ENCODE peak calls at places on chromosome 18, in four cellular contexts. One of them, this sample, is unnamed.

GRCh38 chr18:35817604-35818352 is 154.7 kb upstream of the RMP24 start:
- DNase-seq in cardiac muscle cell: no peak
- DNase-seq in PC-3: no peak
- DNase-seq in heart left ventricle: no peak
- DNase-seq in this sample: no peak

GRCh38 chr18:39519741-39520140 is 1954.1 kb upstream of the CELF4 start:
- DNase-seq in heart left ventricle: no peak
- DNase-seq in cardiac muscle cell: no peak
- DNase-seq in PC-3: peak; percentile 9
- DNase-seq in this sample: no peak

GRCh38 chr18:10235553-10235952 is 218.9 kb upstream of the APCDD1 start:
- DNase-seq in cardiac muscle cell: no peak
- DNase-seq in PC-3: peak; percentile 41
- DNase-seq in heart left ventricle: no peak
- DNase-seq in this sample: no peak

GRCh38 chr18:64717026-64717425 is 568.1 kb upstream of the LINC00305 start:
- DNase-seq in heart left ventricle: no peak
- DNase-seq in PC-3: peak; percentile 90
- DNase-seq in cardiac muscle cell: no peak
- DNase-seq in this sample: no peak

GRCh38 chr18:23357992-23358594 is 95.0 kb upstream of the RIOK3 start:
- DNase-seq in cardiac muscle cell: peak; percentile 85
- DNase-seq in PC-3: no peak
- DNase-seq in heart left ventricle: peak; percentile 72
- DNase-seq in this sample: peak; percentile 46

GRCh38 chr18:80223581-80224148 is 23.6 kb downstream of the PARD6G start:
- DNase-seq in PC-3: no peak
- DNase-seq in cardiac muscle cell: no peak
- DNase-seq in heart left ventricle: no peak
- DNase-seq in this sample: no peak

GRCh38 chr18:70182548-70182947 is 22.9 kb downstream of the RTTN start:
- DNase-seq in heart left ventricle: no peak
- DNase-seq in PC-3: no peak
- DNase-seq in cardiac muscle cell: no peak
- DNase-seq in this sample: no peak

GRCh38 chr18:57737661-57738060 is 65.5 kb downstream of the ATP8B1 start:
- DNase-seq in PC-3: peak; percentile 77
- DNase-seq in heart left ventricle: peak; percentile 50
- DNase-seq in cardiac muscle cell: peak; percentile 98
- DNase-seq in this sample: peak; percentile 86

GRCh38 chr18:60452424-60452823 is 79.8 kb upstream of the MC4R start:
- DNase-seq in heart left ventricle: no peak
- DNase-seq in cardiac muscle cell: no peak
- DNase-seq in PC-3: peak; percentile 20
- DNase-seq in this sample: no peak

GRCh38 chr18:31268985-31269406 is 49.0 kb upstream of the DSG1 start:
- DNase-seq in heart left ventricle: no peak
- DNase-seq in cardiac muscle cell: no peak
- DNase-seq in PC-3: peak; percentile 42
- DNase-seq in this sample: no peak

GRCh38 chr18:13139885-13140450 is 78.6 kb upstream of the LDLRAD4 start:
- DNase-seq in cardiac muscle cell: no peak
- DNase-seq in heart left ventricle: no peak
- DNase-seq in PC-3: no peak
- DNase-seq in this sample: no peak
- TF ChIP-seq CTCF in cardiac muscle cell: no peak
- TF ChIP-seq CTCF in heart left ventricle: no peak
- TF ChIP-seq CTCF in PC-3: peak; percentile 35
- TF ChIP-seq CTCF in this sample: no peak

DNA sequence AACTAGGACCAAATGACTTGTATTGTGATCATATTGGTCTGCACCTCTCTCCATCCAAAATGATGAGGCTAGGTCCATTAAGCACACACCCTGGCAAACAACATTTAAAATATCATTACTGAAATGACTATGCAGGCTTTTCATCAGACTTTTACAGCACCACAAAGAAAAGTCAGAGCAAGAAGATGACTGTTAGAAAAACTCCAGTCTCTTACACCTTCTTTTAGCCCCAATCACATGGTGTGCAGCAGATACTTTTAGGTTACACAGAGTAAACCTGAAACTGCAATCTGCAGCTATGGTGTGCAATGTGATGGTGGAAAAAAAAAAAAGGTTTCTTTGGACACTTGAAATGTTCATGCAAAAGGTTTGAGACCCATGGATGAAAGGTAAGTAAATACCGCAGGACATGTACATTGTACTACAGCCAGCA is 5.4 kb upstream of the POLI start:
- DNase-seq in heart left ventricle: no peak
- DNase-seq in cardiac muscle cell: no peak
- DNase-seq in PC-3: no peak
- DNase-seq in this sample: no peak
- H3K4me3 ChIP-seq in heart left ventricle: no peak overlapping the region
- H3K4me3 ChIP-seq in cardiac muscle cell: no peak overlapping the region
- H3K4me3 ChIP-seq in PC-3: no peak overlapping the region
- H3K4me3 ChIP-seq in this sample: no peak overlapping the region

GRCh38 chr18:78090584-78090983 is 840.9 kb downstream of the GALR1 start:
- DNase-seq in PC-3: no peak
- DNase-seq in heart left ventricle: no peak
- DNase-seq in cardiac muscle cell: no peak
- DNase-seq in this sample: no peak
- H3K27me3 ChIP-seq in PC-3: peaks cover 11% of the 10 kb centered on the region
- H3K27me3 ChIP-seq in heart left ventricle: no peaks in the 10 kb centered on the region
- H3K27me3 ChIP-seq in cardiac muscle cell: no peaks in the 10 kb centered on the region
- H3K27me3 ChIP-seq in this sample: no peaks in the 10 kb centered on the region

DNA sequence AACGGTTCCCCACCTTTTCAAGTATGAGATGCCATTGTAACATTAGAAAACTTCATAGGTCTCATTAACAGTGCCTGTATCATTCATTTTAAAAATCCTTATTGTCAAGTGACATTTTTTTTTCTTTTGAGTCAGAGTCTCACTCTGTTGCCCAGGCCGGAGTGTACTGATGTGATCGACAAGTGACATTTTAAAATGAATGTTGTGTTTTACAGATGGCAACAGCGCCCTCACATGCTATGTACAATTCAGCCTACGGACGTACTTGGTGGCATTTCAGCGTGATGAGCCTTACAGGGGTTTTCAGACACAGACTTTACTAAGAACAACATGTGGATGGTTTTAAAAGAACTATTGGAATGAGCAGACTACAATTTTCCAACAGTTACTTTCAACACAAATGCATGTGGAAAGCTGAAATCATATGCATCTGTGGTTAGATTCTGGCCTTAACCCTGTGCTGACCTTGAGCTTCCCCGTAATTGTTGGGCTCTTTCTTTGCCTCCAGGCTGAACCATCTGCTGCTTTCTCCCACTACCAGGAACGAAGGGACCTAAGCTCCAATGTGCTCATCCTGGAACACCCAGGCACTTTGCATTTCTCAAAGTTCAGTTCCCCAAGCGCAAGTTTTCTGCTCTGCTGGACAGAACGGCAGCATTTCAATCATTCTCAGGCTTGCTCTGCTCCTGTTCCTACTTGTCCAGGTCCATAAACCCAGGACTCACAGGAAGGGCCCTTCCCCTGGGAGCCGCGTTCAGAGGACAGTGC is 119.9 kb upstream of the NDUFV2 start:
- DNase-seq in cardiac muscle cell: peak; percentile 65
- DNase-seq in PC-3: peak; percentile 86
- DNase-seq in heart left ventricle: no peak
- DNase-seq in this sample: no peak
- TF ChIP-seq CTCF in cardiac muscle cell: peak; percentile 56
- TF ChIP-seq CTCF in PC-3: peak; percentile 89
- TF ChIP-seq CTCF in heart left ventricle: peak; percentile 18
- TF ChIP-seq CTCF in this sample: peak; percentile 41

This sample was measured in lower lobe of right lung.